ENCODE peak calls at places on chromosomes 1 and 21, in five cellular contexts. U is body of pancreas, N is cardiac muscle cell, O is right lobe of liver, P is mucosa of descending colon. Y is an unnamed sample.
A peak's percentile ranks its signal among the peaks of the same experiment; 100 is the strongest.

GRCh38 chr1:32947669-32948068 is 16.9 kb downstream of the RNF19B start:
- DNase-seq in O (no peak), N (no peak), U (no peak), P (no peak), Y (no peak)

GRCh38 chr1:208033236-208033635 is 122.3 kb upstream of the CD34 start:
- DNase-seq in O (no peak), N (no peak), U (no peak), P (no peak), Y (no peak)

GRCh38 chr1:14955986-14956385 is 197.6 kb upstream of the TMEM51 start:
- DNase-seq in P (no peak), U (no peak), N (no peak), O (no peak), Y (no peak)

GRCh38 chr1:56120021-56120420 is 459.3 kb downstream of the PLPP3 start:
- DNase-seq in P (no peak), N (no peak), O (no peak), U (no peak), Y (no peak)

GRCh38 chr1:175033931-175034330 is 10.7 kb upstream of the MRPS14 start:
- DNase-seq in U (no peak), P (no peak), O (no peak), N (no peak), Y (no peak)

GRCh38 chr1:204479387-204480136 is 15.0 kb downstream of the PIK3C2B start:
- DNase-seq in U (no peak), O (no peak), N (no peak), P (peak; percentile 66), Y (no peak)

GRCh38 chr1:235199441-235199840 is 38.4 kb upstream of the RBM34 start:
- DNase-seq in U (no peak), P (no peak), O (no peak), N (peak; percentile 18), Y (no peak)

GRCh38 chr1:94302960-94303359 is 65.6 kb upstream of the ARHGAP29 start:
- DNase-seq in U (no peak), O (no peak), N (no peak), P (no peak), Y (no peak)

GRCh38 chr1:44839561-44839960 is 3.5 kb downstream of the PTCH2 start:
- DNase-seq in N (no peak), P (no peak), O (no peak), U (no peak), Y (no peak)

GRCh38 chr1:118650084-118650807 is 337.9 kb downstream of the TBX15 start:
- DNase-seq in O (no peak), P (no peak), N (peak; percentile 32), U (no peak), Y (no peak)

GRCh38 chr1:43858324-43858723 is 75.3 kb upstream of the ARTN start:
- DNase-seq in O (no peak), P (no peak), N (peak; percentile 67), U (no peak), Y (no peak)

GRCh38 chr1:8604041-8604942 is 213.1 kb downstream of the RERE start:
- DNase-seq in U (no peak), O (no peak), P (no peak), N (no peak), Y (no peak)

GRCh38 chr1:209368864-209369598 is 214.5 kb upstream of the CAMK1G start:
- DNase-seq in U (no peak), O (no peak), P (no peak), N (no peak), Y (no peak)

GRCh38 chr1:228647523-228648444 is 87.5 kb upstream of the RHOU start:
- DNase-seq in O (peak; percentile 66), P (peak; percentile 57), N (peak; percentile 65), U (peak; percentile 36), Y (peak; percentile 78)

GRCh38 chr1:52474807-52475206 is 70.4 kb downstream of the PRPF38A start:
- DNase-seq in U (no peak), O (no peak), N (no peak), P (no peak), Y (no peak)

GRCh38 chr1:235292790-235293189 is 35.2 kb downstream of the ARID4B start:
- DNase-seq in P (no peak), O (no peak), N (no peak), U (no peak), Y (no peak)

GRCh38 chr1:212614398-212615091 is 6.0 kb downstream of the ATF3 start:
- DNase-seq in N (no peak), U (no peak), O (no peak), P (no peak), Y (no peak)

GRCh38 chr1:53957231-53957818 is 11.2 kb downstream of the LRRC42 start:
- DNase-seq in U (no peak), O (no peak), P (no peak), N (no peak), Y (no peak)

GRCh38 chr1:7690076-7690475 is 81.0 kb upstream of the VAMP3 start:
- DNase-seq in O (no peak), N (no peak), U (no peak), P (no peak), Y (no peak)

GRCh38 chr1:174995121-174995520 is 4.6 kb upstream of the CACYBP start:
- DNase-seq in P (no peak), N (no peak), U (no peak), O (no peak), Y (no peak)

GRCh38 chr1:2269922-2270259 is 41.8 kb downstream of the SKI start:
- DNase-seq in N (no peak), O (peak; percentile 78), U (no peak), P (no peak), Y (no peak)

GRCh38 chr1:73604739-73605138 is 593.2 kb downstream of the LRRIQ3 start:
- DNase-seq in U (no peak), P (no peak), O (no peak), N (no peak), Y (no peak)

GRCh38 chr1:88731475-88731874 is 47.4 kb downstream of the PKN2 start:
- DNase-seq in O (no peak), U (no peak), P (no peak), N (no peak), Y (no peak)

GRCh38 chr21:8989883-8990325 is 1531.5 kb upstream of the TPTE start:
- DNase-seq in P (no peak), N (no peak), O (no peak), U (no peak), Y (no peak)

GRCh38 chr1:31593770-31594632 is 17.7 kb downstream of the TINAGL1 start:
- DNase-seq in U (peak; percentile 87), P (peak; percentile 77), N (peak; percentile 78), O (peak; percentile 84), Y (peak; percentile 87)

GRCh38 chr1:87686137-87686490 is 357.4 kb downstream of the LMO4 start:
- DNase-seq in N (no peak), O (no peak), P (no peak), U (no peak), Y (no peak)

GRCh38 chr1:41890841-41891311 is 27.8 kb downstream of the HIVEP3 start:
- DNase-seq in U (peak; percentile 63), O (peak; percentile 68), P (no peak), N (peak; percentile 19), Y (no peak)

GRCh38 chr1:16173447-16174260 is 17.8 kb upstream of the EPHA2 start:
- DNase-seq in O (peak; percentile 64), N (no peak), U (peak; percentile 54), P (peak; percentile 93), Y (peak; percentile 14)

GRCh38 chr1:166884040-166884642 is 8.1 kb upstream of the TADA1 start:
- DNase-seq in N (peak; percentile 75), U (peak; percentile 43), O (peak; percentile 59), P (peak; percentile 59), Y (peak; percentile 67)

GRCh38 chr1:2128189-2128901 is 66.2 kb downstream of the FAAP20 start:
- DNase-seq in U (no peak), P (peak; percentile 45), N (no peak), O (peak; percentile 53), Y (no peak)

GRCh38 chr1:210332719-210333398 is 4.2 kb downstream of the HHAT start:
- DNase-seq in N (no peak), O (no peak), P (no peak), U (no peak), Y (no peak)

GRCh38 chr1:27143408-27143807 is 11.5 kb downstream of the SLC9A1 start:
- DNase-seq in U (no peak), N (no peak), O (no peak), P (peak; percentile 12), Y (no peak)
- H3K4me3 ChIP-seq in U (no peak overlapping the region), N (no peak overlapping the region), O (no peak overlapping the region), P (no peak overlapping the region), Y (no peak overlapping the region)

DNA sequence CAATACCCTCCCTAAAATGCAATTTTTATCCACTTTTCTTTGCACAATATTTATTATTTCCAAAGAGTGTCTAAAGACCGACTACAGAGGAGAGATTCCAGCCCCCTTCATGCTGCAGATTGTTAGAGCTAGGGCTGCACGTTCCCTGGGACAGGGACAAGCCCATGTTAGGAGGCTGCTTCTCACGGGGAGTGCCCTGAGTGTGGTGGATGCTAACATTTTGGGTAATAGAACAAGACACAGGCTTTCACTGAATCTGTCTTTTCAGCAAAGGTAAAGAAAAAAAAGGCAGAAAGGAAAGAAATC is 125.4 kb downstream of the RIPK4 start:
- DNase-seq in O (no peak), N (no peak), U (no peak), P (no peak), Y (no peak)
- H3K4me3 ChIP-seq in O (no peak overlapping the region), N (no peak overlapping the region), U (no peak overlapping the region), P (no peak overlapping the region), Y (no peak overlapping the region)

DNA sequence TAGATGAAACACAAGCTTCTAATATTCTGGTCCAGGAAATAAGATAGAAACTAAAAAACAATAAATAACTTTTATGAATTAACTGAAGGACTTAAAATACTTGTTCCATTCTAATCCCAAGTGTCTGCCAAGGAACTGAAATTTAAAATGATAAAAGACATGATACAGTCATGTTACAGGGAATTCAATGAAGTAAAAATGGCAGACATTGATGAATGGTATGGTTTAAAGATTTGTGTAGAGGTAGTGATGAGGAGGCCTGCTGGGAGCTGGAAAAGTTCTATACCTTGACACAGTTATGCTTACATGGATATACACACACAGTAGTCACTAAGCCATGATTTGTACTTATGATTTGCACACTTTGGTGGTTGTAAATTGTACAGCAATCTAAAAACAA is 2.1 kb upstream of the UBR4 start:
- DNase-seq in O (no peak), P (no peak), U (no peak), N (no peak), Y (no peak)
- H3K4me3 ChIP-seq in O (no peak overlapping the region), P (no peak overlapping the region), U (no peak overlapping the region), N (no peak overlapping the region), Y (no peak overlapping the region)

GRCh38 chr1:20143734-20144565 is 4.8 kb downstream of the PLA2G2F start:
- DNase-seq in N (no peak), O (no peak), U (no peak), P (no peak), Y (no peak)

GRCh38 chr1:20141466-20141865 is 2.3 kb downstream of the PLA2G2F start:
- DNase-seq in U (no peak), N (no peak), O (no peak), P (no peak), Y (no peak)

GRCh38 chr1:20141001-20141400 is 1.9 kb downstream of the PLA2G2F start:
- DNase-seq in P (no peak), N (no peak), O (no peak), U (no peak), Y (no peak)

GRCh38 chr1:20142001-20142710 is 3.0 kb downstream of the PLA2G2F start:
- DNase-seq in O (no peak), U (no peak), P (no peak), N (no peak), Y (no peak)

DNA sequence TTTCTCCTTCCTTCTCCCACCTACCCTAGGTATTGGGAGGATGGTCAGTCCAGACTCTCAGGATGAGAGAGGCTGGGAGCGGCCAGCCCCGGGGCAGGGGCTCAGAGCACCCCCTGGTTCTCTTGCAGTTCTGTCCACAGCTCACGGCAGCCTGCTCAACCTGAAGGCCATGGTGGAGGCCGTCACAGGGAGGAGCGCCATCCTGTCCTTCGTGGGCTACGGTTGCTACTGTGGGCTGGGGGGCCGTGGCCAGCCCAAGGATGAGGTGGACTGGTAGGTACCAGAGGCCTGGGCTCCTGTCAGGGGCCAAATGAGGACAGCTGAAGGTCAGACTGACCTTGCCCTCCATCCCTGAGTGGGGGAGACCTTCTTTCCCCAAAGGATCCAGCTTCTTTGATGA is 4.2 kb downstream of the PLA2G2F start:
- DNase-seq in U (no peak), O (no peak), N (no peak), P (no peak), Y (no peak)
- H3K4me3 ChIP-seq in U (no peak overlapping the region), O (no peak overlapping the region), N (no peak overlapping the region), P (no peak overlapping the region), Y (no peak overlapping the region)

Y was measured in ascending aorta.